ENCODE peak calls at places on chromosome 1, in ten cellular contexts. One of them, this sample, is unnamed.

GRCh38 chr1:183025782-183026774 is 2.9 kb downstream of the LAMC1 start:
- DNase-seq in A673: peak; percentile 66
- DNase-seq in uterus: no peak
- DNase-seq in left ventricle myocardium inferior: no peak
- DNase-seq in adrenal gland: no peak
- DNase-seq in PC-3: peak; percentile 35
- DNase-seq in thoracic aorta: no peak
- DNase-seq in kidney: no peak
- DNase-seq in mammary epithelial cell: peak; percentile 49
- DNase-seq in A549: no peak
- DNase-seq in this sample: no peak

GRCh38 chr1:207824691-207825090 is 72.8 kb downstream of the CD46 start:
- DNase-seq in left ventricle myocardium inferior: no peak
- DNase-seq in A673: no peak
- DNase-seq in thoracic aorta: no peak
- DNase-seq in A549: no peak
- DNase-seq in PC-3: no peak
- DNase-seq in mammary epithelial cell: peak; percentile 54
- DNase-seq in adrenal gland: no peak
- DNase-seq in uterus: peak; percentile 49
- DNase-seq in kidney: no peak
- DNase-seq in this sample: peak; percentile 74

GRCh38 chr1:40450491-40451237 is 388 bp downstream of the ZFP69B start:
- DNase-seq in PC-3: peak; percentile 54
- DNase-seq in left ventricle myocardium inferior: no peak
- DNase-seq in A673: peak; percentile 83
- DNase-seq in kidney: no peak
- DNase-seq in adrenal gland: no peak
- DNase-seq in mammary epithelial cell: peak; percentile 68
- DNase-seq in thoracic aorta: no peak
- DNase-seq in uterus: peak; percentile 19
- DNase-seq in A549: peak; percentile 6
- DNase-seq in this sample: no peak

GRCh38 chr1:37033355-37034291 is 692 bp downstream of the GRIK3 start:
- DNase-seq in kidney: no peak
- DNase-seq in A673: peak; percentile 18
- DNase-seq in A549: no peak
- DNase-seq in mammary epithelial cell: no peak
- DNase-seq in thoracic aorta: no peak
- DNase-seq in uterus: no peak
- DNase-seq in adrenal gland: no peak
- DNase-seq in PC-3: no peak
- DNase-seq in left ventricle myocardium inferior: no peak
- DNase-seq in this sample: no peak

GRCh38 chr1:167532375-167532774 is 14.0 kb upstream of the CD247 start:
- DNase-seq in mammary epithelial cell: no peak
- DNase-seq in A549: no peak
- DNase-seq in uterus: no peak
- DNase-seq in PC-3: no peak
- DNase-seq in kidney: no peak
- DNase-seq in A673: no peak
- DNase-seq in left ventricle myocardium inferior: no peak
- DNase-seq in thoracic aorta: no peak
- DNase-seq in adrenal gland: no peak
- DNase-seq in this sample: no peak

GRCh38 chr1:179806333-179806732 is 63.2 kb downstream of the FAM163A start:
- DNase-seq in A549: no peak
- DNase-seq in PC-3: no peak
- DNase-seq in thoracic aorta: no peak
- DNase-seq in mammary epithelial cell: no peak
- DNase-seq in left ventricle myocardium inferior: no peak
- DNase-seq in A673: no peak
- DNase-seq in adrenal gland: no peak
- DNase-seq in uterus: no peak
- DNase-seq in kidney: no peak
- DNase-seq in this sample: no peak

GRCh38 chr1:90778487-90778886 is 61.4 kb upstream of the BARHL2 start:
- DNase-seq in thoracic aorta: no peak
- DNase-seq in mammary epithelial cell: peak; percentile 6
- DNase-seq in A673: no peak
- DNase-seq in left ventricle myocardium inferior: no peak
- DNase-seq in adrenal gland: no peak
- DNase-seq in A549: no peak
- DNase-seq in PC-3: no peak
- DNase-seq in uterus: no peak
- DNase-seq in kidney: no peak
- DNase-seq in this sample: no peak

GRCh38 chr1:174090476-174090875 is 68.3 kb upstream of the RC3H1 start:
- DNase-seq in A673: no peak
- DNase-seq in adrenal gland: no peak
- DNase-seq in A549: no peak
- DNase-seq in uterus: no peak
- DNase-seq in kidney: no peak
- DNase-seq in left ventricle myocardium inferior: no peak
- DNase-seq in PC-3: no peak
- DNase-seq in thoracic aorta: no peak
- DNase-seq in mammary epithelial cell: no peak
- DNase-seq in this sample: no peak

GRCh38 chr1:151146072-151146415 is 387 bp downstream of the SEMA6C start:
- DNase-seq in uterus: no peak
- DNase-seq in mammary epithelial cell: no peak
- DNase-seq in A549: no peak
- DNase-seq in left ventricle myocardium inferior: no peak
- DNase-seq in adrenal gland: no peak
- DNase-seq in thoracic aorta: no peak
- DNase-seq in A673: no peak
- DNase-seq in PC-3: no peak
- DNase-seq in kidney: no peak
- DNase-seq in this sample: no peak

GRCh38 chr1:151143057-151143435 is 3.4 kb downstream of the SEMA6C start:
- DNase-seq in adrenal gland: no peak
- DNase-seq in A673: no peak
- DNase-seq in uterus: no peak
- DNase-seq in mammary epithelial cell: no peak
- DNase-seq in A549: no peak
- DNase-seq in kidney: no peak
- DNase-seq in PC-3: no peak
- DNase-seq in left ventricle myocardium inferior: no peak
- DNase-seq in thoracic aorta: no peak
- DNase-seq in this sample: no peak

GRCh38 chr1:151145158-151146071 is 1.0 kb downstream of the SEMA6C start:
- DNase-seq in thoracic aorta: no peak
- DNase-seq in uterus: no peak
- DNase-seq in mammary epithelial cell: no peak
- DNase-seq in left ventricle myocardium inferior: peak; percentile 44
- DNase-seq in adrenal gland: no peak
- DNase-seq in A549: no peak
- DNase-seq in PC-3: no peak
- DNase-seq in kidney: peak; percentile 79
- DNase-seq in A673: no peak
- DNase-seq in this sample: no peak

GRCh38 chr1:151143986-151144385 is 2.4 kb downstream of the SEMA6C start:
- DNase-seq in thoracic aorta: no peak
- DNase-seq in kidney: peak; percentile 44
- DNase-seq in A549: no peak
- DNase-seq in A673: no peak
- DNase-seq in adrenal gland: no peak
- DNase-seq in mammary epithelial cell: no peak
- DNase-seq in PC-3: no peak
- DNase-seq in left ventricle myocardium inferior: no peak
- DNase-seq in uterus: no peak
- DNase-seq in this sample: no peak

DNA sequence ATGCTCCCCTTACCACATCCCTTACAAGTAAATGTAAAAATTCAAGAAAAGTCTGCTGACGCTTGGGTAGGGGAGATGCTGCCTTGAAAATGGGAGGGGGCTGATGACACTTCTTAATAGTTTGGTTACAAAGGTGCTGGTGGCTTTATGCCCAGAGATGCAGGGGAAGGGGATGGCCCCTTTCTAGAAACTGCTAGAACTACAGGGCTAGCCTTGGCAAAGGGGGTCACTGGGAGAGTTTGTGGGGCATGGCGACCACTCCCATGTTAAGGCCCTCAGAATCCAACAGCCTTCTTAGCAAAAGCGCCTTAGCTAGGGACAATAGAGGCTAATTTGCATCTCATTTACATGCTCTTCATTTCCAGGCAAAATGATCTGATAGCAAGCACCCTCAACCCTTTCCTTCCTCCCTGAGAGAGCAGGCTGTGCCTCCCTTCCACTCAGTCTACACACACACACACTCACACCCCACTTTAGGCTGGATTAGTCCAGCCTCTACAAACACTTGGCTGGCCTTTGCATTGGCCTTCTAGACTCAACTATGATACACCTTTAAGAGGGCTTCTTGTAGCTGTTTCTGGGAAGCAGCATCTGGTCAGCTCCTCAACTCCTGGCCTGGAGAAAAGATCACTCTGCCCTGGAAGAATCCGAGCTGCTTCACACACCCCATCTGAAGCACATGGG is 1.8 kb downstream of the SEMA6C start:
- DNase-seq in thoracic aorta: no peak
- DNase-seq in left ventricle myocardium inferior: no peak
- DNase-seq in PC-3: no peak
- DNase-seq in A673: no peak
- DNase-seq in uterus: no peak
- DNase-seq in A549: no peak
- DNase-seq in mammary epithelial cell: no peak
- DNase-seq in kidney: no peak
- DNase-seq in adrenal gland: no peak
- DNase-seq in this sample: no peak
- H3K4me3 ChIP-seq in thoracic aorta: peak overlapping the region; percentile 86
- H3K4me3 ChIP-seq in left ventricle myocardium inferior: peak overlapping the region; percentile 90
- H3K4me3 ChIP-seq in PC-3: no peak overlapping the region
- H3K4me3 ChIP-seq in A673: no peak overlapping the region
- H3K4me3 ChIP-seq in uterus: peak overlapping the region; percentile 98
- H3K4me3 ChIP-seq in A549: no peak overlapping the region
- H3K4me3 ChIP-seq in mammary epithelial cell: no peak overlapping the region
- H3K4me3 ChIP-seq in kidney: no peak overlapping the region
- H3K4me3 ChIP-seq in adrenal gland: no peak overlapping the region
- H3K4me3 ChIP-seq in this sample: no peak overlapping the region

DNA sequence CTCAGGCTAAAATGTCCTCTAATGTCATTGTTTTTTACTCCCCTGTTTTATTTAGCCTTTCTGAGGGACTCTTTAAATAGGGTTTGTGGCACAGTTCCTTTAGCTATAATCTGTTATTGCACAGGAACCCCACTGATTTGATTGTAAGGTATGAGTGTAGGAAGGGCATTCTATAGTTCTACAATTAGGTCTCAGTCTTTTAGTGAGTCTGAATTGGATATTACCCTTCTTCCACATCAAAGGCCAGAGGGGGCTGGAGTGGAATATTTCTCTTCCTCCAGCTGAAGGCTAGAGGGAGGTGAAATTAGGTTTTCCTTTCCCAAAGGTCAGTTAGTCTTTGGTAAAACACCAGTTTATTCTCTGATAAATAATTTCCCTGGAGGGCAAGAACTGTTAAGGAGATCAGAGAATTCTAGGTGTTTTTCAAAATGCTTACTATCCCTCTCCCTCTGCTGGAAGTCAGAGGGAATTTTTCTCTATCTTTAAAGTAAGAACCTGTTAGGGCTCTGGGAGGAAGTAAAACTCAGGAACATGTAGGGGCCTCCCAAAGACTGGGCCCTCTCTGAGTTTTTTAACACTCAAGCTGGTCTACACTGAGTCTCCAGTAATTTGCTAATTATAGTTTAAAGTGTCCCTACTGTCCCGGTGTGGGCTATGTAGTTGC is 176.3 kb upstream of the ZNHIT6 start:
- DNase-seq in thoracic aorta: no peak
- DNase-seq in A673: peak; percentile 40
- DNase-seq in kidney: no peak
- DNase-seq in left ventricle myocardium inferior: no peak
- DNase-seq in uterus: no peak
- DNase-seq in mammary epithelial cell: no peak
- DNase-seq in PC-3: peak; percentile 61
- DNase-seq in A549: no peak
- DNase-seq in adrenal gland: no peak
- DNase-seq in this sample: no peak
- TF ChIP-seq CTCF in thoracic aorta: peak; percentile 15
- TF ChIP-seq CTCF in A673: peak; percentile 60
- TF ChIP-seq CTCF in kidney: peak; percentile 37
- TF ChIP-seq CTCF in left ventricle myocardium inferior: peak; percentile 34
- TF ChIP-seq CTCF in uterus: no peak
- TF ChIP-seq CTCF in mammary epithelial cell: peak; percentile 39
- TF ChIP-seq CTCF in PC-3: peak; percentile 74
- TF ChIP-seq CTCF in A549: no peak
- TF ChIP-seq CTCF in adrenal gland: no peak
- TF ChIP-seq CTCF in this sample: peak; percentile 67

DNA sequence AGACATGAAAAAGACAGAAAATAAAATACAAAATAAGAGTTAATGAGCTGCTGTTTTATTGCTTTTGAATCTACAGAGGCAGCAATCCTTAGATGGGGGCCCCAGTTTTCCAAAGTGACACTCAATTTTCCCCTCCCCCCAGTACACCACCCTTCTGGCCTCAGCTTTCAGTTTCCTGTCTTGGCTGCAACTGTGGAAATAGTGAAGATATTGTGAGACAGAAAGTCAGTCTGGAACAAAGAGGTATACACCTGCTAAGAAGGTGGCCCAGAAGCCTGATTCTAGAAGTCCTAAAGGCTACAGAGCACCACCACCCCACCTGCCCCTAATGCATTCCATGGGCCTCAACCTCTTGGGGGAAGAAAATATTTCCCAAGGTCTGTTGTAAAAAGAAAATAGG is 1.1 kb upstream of the MTMR11 start:
- DNase-seq in PC-3: peak; percentile 19
- DNase-seq in uterus: no peak
- DNase-seq in A673: no peak
- DNase-seq in mammary epithelial cell: no peak
- DNase-seq in thoracic aorta: no peak
- DNase-seq in kidney: no peak
- DNase-seq in left ventricle myocardium inferior: no peak
- DNase-seq in adrenal gland: no peak
- DNase-seq in A549: no peak
- DNase-seq in this sample: no peak
- H3K4me3 ChIP-seq in PC-3: peak overlapping the region; percentile 75
- H3K4me3 ChIP-seq in uterus: no peak overlapping the region
- H3K4me3 ChIP-seq in A673: no peak overlapping the region
- H3K4me3 ChIP-seq in mammary epithelial cell: no peak overlapping the region
- H3K4me3 ChIP-seq in thoracic aorta: peak overlapping the region; percentile 84
- H3K4me3 ChIP-seq in kidney: no peak overlapping the region
- H3K4me3 ChIP-seq in left ventricle myocardium inferior: no peak overlapping the region
- H3K4me3 ChIP-seq in adrenal gland: no peak overlapping the region
- H3K4me3 ChIP-seq in A549: peak overlapping the region; percentile 65
- H3K4me3 ChIP-seq in this sample: no peak overlapping the region

GRCh38 chr1:1229770-1230169 is 2.0 kb downstream of the SDF4 start:
- DNase-seq in left ventricle myocardium inferior: no peak
- DNase-seq in PC-3: no peak
- DNase-seq in A549: no peak
- DNase-seq in kidney: no peak
- DNase-seq in thoracic aorta: no peak
- DNase-seq in A673: no peak
- DNase-seq in mammary epithelial cell: no peak
- DNase-seq in adrenal gland: no peak
- DNase-seq in uterus: no peak
- DNase-seq in this sample: no peak

GRCh38 chr1:1228596-1229321 is 3.0 kb downstream of the SDF4 start:
- DNase-seq in mammary epithelial cell: no peak
- DNase-seq in thoracic aorta: no peak
- DNase-seq in uterus: no peak
- DNase-seq in kidney: no peak
- DNase-seq in adrenal gland: no peak
- DNase-seq in left ventricle myocardium inferior: no peak
- DNase-seq in A549: no peak
- DNase-seq in A673: no peak
- DNase-seq in PC-3: no peak
- DNase-seq in this sample: no peak

GRCh38 chr1:1231400-1232223 is at the start of gene SDF4:
- DNase-seq in PC-3: peak; percentile 99
- DNase-seq in A549: peak; percentile 92
- DNase-seq in left ventricle myocardium inferior: peak; percentile 97
- DNase-seq in A673: peak; percentile 99
- DNase-seq in thoracic aorta: peak; percentile 84
- DNase-seq in kidney: peak; percentile 99
- DNase-seq in uterus: peak; percentile 97
- DNase-seq in adrenal gland: peak; percentile 96
- DNase-seq in mammary epithelial cell: peak; percentile 95
- DNase-seq in this sample: peak; percentile 37

GRCh38 chr1:1232224-1232800 is at the start of gene B3GALT6:
- DNase-seq in PC-3: no peak
- DNase-seq in A549: no peak
- DNase-seq in mammary epithelial cell: no peak
- DNase-seq in A673: no peak
- DNase-seq in kidney: peak; percentile 82
- DNase-seq in adrenal gland: peak; percentile 31
- DNase-seq in left ventricle myocardium inferior: no peak
- DNase-seq in thoracic aorta: no peak
- DNase-seq in uterus: no peak
- DNase-seq in this sample: no peak

GRCh38 chr1:1230656-1231399 is 973 bp downstream of the SDF4 start:
- DNase-seq in kidney: no peak
- DNase-seq in adrenal gland: no peak
- DNase-seq in A673: peak; percentile 64
- DNase-seq in left ventricle myocardium inferior: no peak
- DNase-seq in PC-3: peak; percentile 81
- DNase-seq in uterus: no peak
- DNase-seq in A549: peak; percentile 68
- DNase-seq in mammary epithelial cell: peak; percentile 61
- DNase-seq in thoracic aorta: no peak
- DNase-seq in this sample: peak; percentile 52
- TF ChIP-seq CTCF in kidney: peak; percentile 15
- TF ChIP-seq CTCF in adrenal gland: no peak
- TF ChIP-seq CTCF in A673: peak; percentile 14
- TF ChIP-seq CTCF in left ventricle myocardium inferior: no peak
- TF ChIP-seq CTCF in PC-3: peak; percentile 55
- TF ChIP-seq CTCF in uterus: no peak
- TF ChIP-seq CTCF in A549: no peak
- TF ChIP-seq CTCF in mammary epithelial cell: peak; percentile 28
- TF ChIP-seq CTCF in thoracic aorta: no peak
- TF ChIP-seq CTCF in this sample: peak; percentile 58

This sample was measured in epithelial cell of proximal tubule.